ENCODE peak calls at places on chromosomes 13 and 19, in seven cellular contexts. One of them, this sample, is unnamed.

GRCh38 chr19:11450570-11451326 is 15.3 kb downstream of the PRKCSH start:
- DNase-seq in NCI-H774: no peak
- DNase-seq in chondrocyte: no peak
- DNase-seq in brain pericyte: no peak
- DNase-seq in H9: peak; percentile 29
- DNase-seq in iPS-NIHi11: no peak
- DNase-seq in HT1080: no peak
- DNase-seq in this sample: no peak

GRCh38 chr19:9189538-9189937 is 10.8 kb downstream of the OR7D2 start:
- DNase-seq in H9: peak; percentile 51
- DNase-seq in NCI-H774: no peak
- DNase-seq in iPS-NIHi11: no peak
- DNase-seq in brain pericyte: no peak
- DNase-seq in HT1080: no peak
- DNase-seq in chondrocyte: no peak
- DNase-seq in this sample: no peak

GRCh38 chr13:51995677-51996551 is 15.3 kb downstream of the ATP7B start:
- DNase-seq in H9: no peak
- DNase-seq in HT1080: no peak
- DNase-seq in iPS-NIHi11: no peak
- DNase-seq in brain pericyte: no peak
- DNase-seq in NCI-H774: no peak
- DNase-seq in chondrocyte: no peak
- DNase-seq in this sample: peak; percentile 33

GRCh38 chr13:20221772-20222171 is 10.3 kb downstream of the GJB6 start:
- DNase-seq in NCI-H774: no peak
- DNase-seq in iPS-NIHi11: no peak
- DNase-seq in brain pericyte: no peak
- DNase-seq in HT1080: no peak
- DNase-seq in chondrocyte: no peak
- DNase-seq in H9: no peak
- DNase-seq in this sample: no peak

GRCh38 chr13:112711528-112712265 is 21.9 kb downstream of the ATP11A start:
- DNase-seq in NCI-H774: peak; percentile 63
- DNase-seq in HT1080: peak; percentile 96
- DNase-seq in H9: peak; percentile 93
- DNase-seq in chondrocyte: no peak
- DNase-seq in brain pericyte: no peak
- DNase-seq in iPS-NIHi11: peak; percentile 89
- DNase-seq in this sample: peak; percentile 97

GRCh38 chr19:43936219-43936618 is 1.1 kb upstream of the ZNF45 start:
- DNase-seq in brain pericyte: no peak
- DNase-seq in iPS-NIHi11: no peak
- DNase-seq in H9: no peak
- DNase-seq in chondrocyte: no peak
- DNase-seq in NCI-H774: no peak
- DNase-seq in HT1080: no peak
- DNase-seq in this sample: peak; percentile 43

GRCh38 chr13:47087841-47088240 is 191.0 kb upstream of the HTR2A start:
- DNase-seq in iPS-NIHi11: no peak
- DNase-seq in brain pericyte: no peak
- DNase-seq in NCI-H774: no peak
- DNase-seq in chondrocyte: no peak
- DNase-seq in H9: no peak
- DNase-seq in HT1080: peak; percentile 83
- DNase-seq in this sample: no peak

GRCh38 chr13:51420681-51421476 is 32.0 kb downstream of the INTS6 start:
- DNase-seq in HT1080: no peak
- DNase-seq in H9: no peak
- DNase-seq in brain pericyte: no peak
- DNase-seq in NCI-H774: no peak
- DNase-seq in chondrocyte: no peak
- DNase-seq in iPS-NIHi11: no peak
- DNase-seq in this sample: no peak

GRCh38 chr13:64471916-64472315 is 2758.2 kb downstream of the PCDH9 start:
- DNase-seq in brain pericyte: peak; percentile 17
- DNase-seq in chondrocyte: no peak
- DNase-seq in H9: no peak
- DNase-seq in iPS-NIHi11: peak; percentile 17
- DNase-seq in NCI-H774: no peak
- DNase-seq in HT1080: peak; percentile 52
- DNase-seq in this sample: peak; percentile 37

GRCh38 chr19:45345506-45345860 is 4.9 kb downstream of the KLC3 start:
- DNase-seq in HT1080: no peak
- DNase-seq in iPS-NIHi11: peak; percentile 8
- DNase-seq in H9: no peak
- DNase-seq in brain pericyte: no peak
- DNase-seq in NCI-H774: no peak
- DNase-seq in chondrocyte: no peak
- DNase-seq in this sample: no peak

GRCh38 chr13:74090397-74090796 is 43.8 kb downstream of the KLF12 start:
- DNase-seq in HT1080: peak; percentile 38
- DNase-seq in H9: no peak
- DNase-seq in iPS-NIHi11: no peak
- DNase-seq in chondrocyte: no peak
- DNase-seq in NCI-H774: no peak
- DNase-seq in brain pericyte: no peak
- DNase-seq in this sample: no peak

GRCh38 chr13:84430441-84430840 is 548.2 kb upstream of the SLITRK1 start:
- DNase-seq in NCI-H774: peak; percentile 30
- DNase-seq in brain pericyte: no peak
- DNase-seq in iPS-NIHi11: no peak
- DNase-seq in H9: no peak
- DNase-seq in HT1080: no peak
- DNase-seq in chondrocyte: no peak
- DNase-seq in this sample: no peak

GRCh38 chr19:56111601-56112312 is 9.3 kb downstream of the ZNF787 start:
- DNase-seq in HT1080: no peak
- DNase-seq in NCI-H774: no peak
- DNase-seq in chondrocyte: no peak
- DNase-seq in H9: no peak
- DNase-seq in brain pericyte: no peak
- DNase-seq in iPS-NIHi11: no peak
- DNase-seq in this sample: peak; percentile 53

GRCh38 chr19:44005968-44006367 is 3.2 kb downstream of the ZNF230 start:
- DNase-seq in brain pericyte: no peak
- DNase-seq in HT1080: no peak
- DNase-seq in H9: no peak
- DNase-seq in NCI-H774: no peak
- DNase-seq in chondrocyte: no peak
- DNase-seq in iPS-NIHi11: no peak
- DNase-seq in this sample: no peak

GRCh38 chr13:39451860-39452301 is 151.1 kb downstream of the LHFPL6 start:
- DNase-seq in chondrocyte: no peak
- DNase-seq in H9: no peak
- DNase-seq in brain pericyte: peak; percentile 81
- DNase-seq in iPS-NIHi11: no peak
- DNase-seq in HT1080: no peak
- DNase-seq in NCI-H774: no peak
- DNase-seq in this sample: no peak

GRCh38 chr19:6035026-6035425 is 57.1 kb upstream of the RANBP3 start:
- DNase-seq in brain pericyte: no peak
- DNase-seq in iPS-NIHi11: no peak
- DNase-seq in HT1080: no peak
- DNase-seq in H9: no peak
- DNase-seq in NCI-H774: no peak
- DNase-seq in chondrocyte: peak; percentile 59
- DNase-seq in this sample: no peak